ENCODE peak calls at places on chromosomes 12 and 14, in five cellular contexts. V, M, F, B and R are unnamed samples.

GRCh38 chr14:103316723-103317122 is 17.3 kb upstream of the EIF5 start:
- DNase-seq in B (no peak), M (no peak), F (no peak), V (no peak), R (no peak)

GRCh38 chr14:51331651-51332367 is 91.8 kb downstream of the TMX1 start:
- DNase-seq in V (no peak), M (no peak), B (no peak), F (no peak), R (no peak)

GRCh38 chr12:49105504-49106120 is 5.0 kb downstream of the LMBR1L start:
- DNase-seq in F (no peak), M (no peak), B (no peak), V (no peak), R (peak)

GRCh38 chr14:60760648-60761364 is 26.2 kb downstream of the MNAT1 start:
- DNase-seq in M (no peak), F (no peak), V (no peak), B (peak), R (peak)

GRCh38 chr12:110501378-110501721 is 561 bp downstream of the VPS29 start:
- DNase-seq in V (peak), B (peak), M (no peak), F (no peak), R (peak)

GRCh38 chr12:132489602-132490239 is at the start of gene FBRSL1:
- DNase-seq in F (peak), M (peak), B (peak), V (peak), R (no peak)

GRCh38 chr12:130838284-130838950 is 633 bp downstream of the STX2 start:
- DNase-seq in V (no peak), B (no peak), F (no peak), M (peak), R (no peak)

GRCh38 chr14:56630707-56631106 is 51.1 kb downstream of the TMEM260 start:
- DNase-seq in F (no peak), M (no peak), B (no peak), V (no peak), R (peak)

GRCh38 chr12:19575307-19576243 is 136.3 kb downstream of the AEBP2 start:
- DNase-seq in B (peak), M (no peak), V (no peak), F (no peak), R (peak)

GRCh38 chr12:1978078-1978477 is 26.2 kb downstream of the DCP1B start:
- DNase-seq in F (no peak), B (no peak), M (no peak), V (no peak), R (no peak)

GRCh38 chr12:51678086-51678724 is 87.2 kb downstream of the SCN8A start:
- DNase-seq in M (no peak), B (peak), V (peak), F (no peak), R (peak)

GRCh38 chr12:78703820-78704525 is 160.6 kb upstream of the SYT1 start:
- DNase-seq in V (no peak), B (no peak), M (no peak), F (no peak), R (no peak)

GRCh38 chr14:30528119-30528518 is 30.8 kb upstream of the G2E3 start:
- DNase-seq in F (no peak), B (no peak), M (no peak), V (no peak), R (no peak)

GRCh38 chr12:111588010-111588409 is 11.1 kb downstream of the ATXN2 start:
- DNase-seq in M (no peak), F (no peak), B (no peak), V (no peak), R (no peak)

GRCh38 chr14:38964630-38965029 is 138.4 kb downstream of the SEC23A start:
- DNase-seq in M (no peak), V (no peak), F (no peak), B (no peak), R (no peak)

GRCh38 chr12:33476058-33476457 is 36.4 kb upstream of the SYT10 start:
- DNase-seq in M (no peak), V (no peak), B (no peak), F (no peak), R (no peak)

GRCh38 chr14:103256406-103256805 is 77.6 kb upstream of the EIF5 start:
- DNase-seq in M (no peak), V (no peak), F (no peak), B (no peak), R (no peak)

GRCh38 chr12:31317471-31318397 is 8.2 kb downstream of the SINHCAF start:
- DNase-seq in B (peak), M (no peak), V (no peak), F (no peak), R (peak)

GRCh38 chr14:105099778-105100177 is 34.5 kb upstream of the GPR132 start:
- DNase-seq in M (no peak), B (no peak), V (no peak), F (no peak), R (no peak)

GRCh38 chr14:93688239-93688666 is 100.0 kb downstream of the PRIMA1 start:
- DNase-seq in F (no peak), B (no peak), V (no peak), M (no peak), R (no peak)

GRCh38 chr14:90489916-90490726 is 93.3 kb downstream of the CALM1 start:
- DNase-seq in F (peak), V (no peak), M (no peak), B (no peak), R (no peak)

GRCh38 chr14:54610051-54610977 is 43.4 kb downstream of the SAMD4A start:
- DNase-seq in M (no peak), B (no peak), F (peak), V (no peak), R (no peak)

GRCh38 chr12:10873374-10873773 is 10.7 kb downstream of the PRH1 start:
- DNase-seq in V (no peak), F (no peak), M (no peak), B (no peak), R (no peak)